ENCODE peak calls at places on chromosomes 2 and 18, in eight cellular contexts. X is A549, J is ovary, Z is SK-N-SH, F is GM12878, I is H1, O is transverse colon, A is stomach. Q is an unnamed sample.

GRCh38 chr2:27888790-27889189 is 1.4 kb downstream of the RBKS start:
- DNase-seq in X (no peak), J (no peak), Z (no peak), F (no peak), I (no peak), O (no peak), A (no peak), Q (no peak)

GRCh38 chr18:26461405-26461804 is 86.9 kb downstream of the KCTD1 start:
- DNase-seq in X (no peak), J (no peak), Z (no peak), F (no peak), I (no peak), O (no peak), A (no peak), Q (no peak)

GRCh38 chr2:39379643-39380524 is 57.2 kb downstream of the MAP4K3 start:
- DNase-seq in X (peak), J (no peak), Z (peak), F (peak), I (no peak), O (no peak), A (no peak), Q (no peak)

GRCh38 chr18:58851874-58852273 is 12.8 kb upstream of the ZNF532 start:
- DNase-seq in X (no peak), J (no peak), Z (no peak), F (no peak), I (no peak), O (no peak), A (no peak), Q (no peak)

GRCh38 chr2:142234701-142235100 is 103.9 kb upstream of the LRP1B start:
- DNase-seq in X (no peak), J (no peak), Z (no peak), F (no peak), I (no peak), O (no peak), A (no peak), Q (no peak)

GRCh38 chr2:3465844-3466481 is 53.4 kb downstream of the ADI1 start:
- DNase-seq in X (peak), J (no peak), Z (no peak), F (no peak), I (no peak), O (no peak), A (no peak), Q (no peak)

GRCh38 chr2:113240915-113241911 is 37.5 kb downstream of the PAX8 start:
- DNase-seq in X (peak), J (peak), Z (peak), F (no peak), I (peak), O (peak), A (peak), Q (peak)

GRCh38 chr2:217160103-217160502 is 300.2 kb upstream of the TNP1 start:
- DNase-seq in X (no peak), J (no peak), Z (no peak), F (no peak), I (no peak), O (no peak), A (no peak), Q (no peak)

GRCh38 chr2:144780983-144781382 is 261.1 kb upstream of the ZEB2 start:
- DNase-seq in X (no peak), J (no peak), Z (no peak), F (no peak), I (no peak), O (no peak), A (no peak), Q (no peak)

GRCh38 chr2:112706170-112706664 is 14.6 kb upstream of the NT5DC4 start:
- DNase-seq in X (no peak), J (no peak), Z (no peak), F (peak), I (no peak), O (no peak), A (no peak), Q (peak)

GRCh38 chr18:24968233-24968775 is 383.7 kb downstream of the ZNF521 start:
- DNase-seq in X (no peak), J (no peak), Z (no peak), F (no peak), I (no peak), O (no peak), A (no peak), Q (no peak)

GRCh38 chr2:37585295-37585908 is 86.0 kb downstream of the CDC42EP3 start:
- DNase-seq in X (no peak), J (peak), Z (no peak), F (no peak), I (no peak), O (peak), A (peak), Q (no peak)

GRCh38 chr2:241841181-241842066 is 17.3 kb downstream of the PDCD1 start:
- DNase-seq in X (no peak), J (no peak), Z (no peak), F (no peak), I (no peak), O (no peak), A (no peak), Q (peak)

GRCh38 chr2:24262571-24262970 is 87.7 kb downstream of the FAM228A start:
- DNase-seq in X (no peak), J (no peak), Z (no peak), F (no peak), I (no peak), O (no peak), A (no peak), Q (no peak)

DNA sequence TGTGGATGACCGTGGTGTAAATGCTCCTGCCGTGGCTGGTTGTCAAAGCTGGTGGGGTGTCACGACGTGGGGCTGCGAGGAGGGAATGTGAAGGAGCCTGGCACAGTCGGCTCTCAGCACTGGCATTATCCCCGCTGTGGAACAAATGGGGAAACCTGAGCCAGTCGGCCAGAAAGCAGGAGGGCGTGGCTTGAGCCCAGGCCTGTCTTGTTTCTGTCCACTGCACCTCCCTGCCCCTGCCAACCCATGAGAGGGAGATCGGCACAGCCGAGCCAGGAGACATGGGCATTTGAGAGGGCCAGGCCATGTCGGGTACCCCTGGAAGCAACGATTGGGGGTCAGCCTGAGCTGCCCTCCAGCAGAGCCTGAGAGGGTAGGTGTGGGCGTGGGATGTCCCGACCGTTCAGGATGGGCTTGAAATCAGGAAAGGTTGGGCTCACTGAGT is 44.5 kb downstream of the PDIA6 start:
- DNase-seq in X (no peak), J (no peak), Z (no peak), F (no peak), I (no peak), O (no peak), A (no peak), Q (peak)
- TF ChIP-seq EP300 in X (no peak), J (no peak), Z (no peak), F (no peak), I (no peak), O (no peak), A (no peak), Q (no peak)

GRCh38 chr2:239561448-239562001 is 160.7 kb upstream of the HDAC4 start:
- DNase-seq in X (no peak), J (peak), Z (peak), F (no peak), I (no peak), O (peak), A (no peak), Q (peak)
- TF ChIP-seq EP300 in X (no peak), J (no peak), Z (no peak), F (no peak), I (no peak), O (no peak), A (no peak), Q (no peak)

DNA sequence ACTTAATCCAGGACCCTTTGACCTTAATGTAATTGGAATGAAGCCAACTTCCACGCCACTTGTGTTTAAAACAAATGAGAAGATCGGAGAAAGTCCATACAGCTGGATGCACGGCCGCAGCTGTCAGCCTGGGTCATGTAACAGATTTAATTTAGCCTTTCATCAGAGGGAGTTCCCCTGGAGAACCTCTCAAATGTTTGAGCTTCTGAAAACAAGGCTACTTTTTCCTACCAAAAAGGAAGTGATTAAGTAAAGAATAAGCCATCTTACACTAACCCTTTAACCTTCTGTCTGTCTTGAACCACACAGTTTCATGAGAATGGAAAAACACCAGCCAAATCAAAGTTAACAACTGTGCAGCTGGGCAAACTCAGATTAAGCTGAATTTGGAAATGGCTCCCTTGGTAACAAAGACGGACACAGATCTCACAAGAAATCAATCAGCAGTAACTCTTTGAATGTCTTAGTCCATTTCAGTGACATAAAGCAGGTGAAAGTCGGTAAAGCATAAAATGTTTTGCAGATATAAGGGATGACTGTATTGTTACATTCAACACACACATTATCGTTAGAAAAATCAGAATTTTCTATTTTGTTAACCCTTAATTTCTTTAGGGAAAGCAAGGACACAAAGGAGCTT is 103.5 kb downstream of the DOCK10 start:
- DNase-seq in X (no peak), J (no peak), Z (no peak), F (no peak), I (no peak), O (no peak), A (no peak), Q (no peak)
- TF ChIP-seq EP300 in X (no peak), J (no peak), Z (peak), F (peak), I (no peak), O (no peak), A (no peak), Q (no peak)

DNA sequence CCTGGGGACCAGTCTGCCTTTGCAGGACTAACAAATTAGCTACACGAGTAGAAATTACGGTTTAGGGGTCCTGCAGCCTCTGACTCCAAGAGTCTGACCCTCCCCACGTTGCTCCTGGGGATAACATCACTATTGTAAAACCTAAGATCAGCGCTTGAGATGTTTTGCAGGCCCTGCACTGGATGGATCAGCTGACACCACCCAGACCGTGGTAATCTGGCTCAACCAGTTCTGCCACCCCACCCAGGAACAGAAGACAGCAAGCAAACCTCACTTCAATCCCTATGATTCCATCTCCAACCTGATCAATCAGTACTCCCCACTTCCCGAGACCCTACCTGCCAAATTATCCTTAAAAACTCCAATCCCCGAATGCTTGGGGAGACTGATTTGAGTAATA is 31.7 kb downstream of the NGEF start:
- DNase-seq in X (no peak), J (no peak), Z (no peak), F (no peak), I (no peak), O (peak), A (peak), Q (no peak)
- TF ChIP-seq EP300 in X (no peak), J (no peak), Z (no peak), F (no peak), I (no peak), O (no peak), A (no peak), Q (no peak)